ENCODE peak calls at places on chromosomes 13 and 19, in seven cellular contexts. One of them, this sample, is unnamed.

GRCh38 chr13:51643114-51643881 is 59.0 kb downstream of the WDFY2 start:
- DNase-seq in SK-N-SH: no peak
- DNase-seq in C1 segment of cervical spinal cord: no peak
- DNase-seq in glomerular endothelial cell: no peak
- DNase-seq in neuronal stem cell: no peak
- DNase-seq in SW480: no peak
- DNase-seq in stimulated activated CD4-positive, alpha-beta T cell treated with anti-CD3 and anti-CD28 coated beads, TNF-alpha, amount 100 ng/mL, for 4 hours: no peak
- DNase-seq in this sample: no peak

GRCh38 chr19:13207237-13208130 is 57.3 kb downstream of the IER2 start:
- DNase-seq in SW480: no peak
- DNase-seq in C1 segment of cervical spinal cord: no peak
- DNase-seq in stimulated activated CD4-positive, alpha-beta T cell treated with anti-CD3 and anti-CD28 coated beads, TNF-alpha, amount 100 ng/mL, for 4 hours: no peak
- DNase-seq in neuronal stem cell: no peak
- DNase-seq in glomerular endothelial cell: no peak
- DNase-seq in SK-N-SH: no peak
- DNase-seq in this sample: no peak

GRCh38 chr19:42024622-42025111 is 30.6 kb upstream of the ATP1A3 start:
- DNase-seq in SK-N-SH: no peak
- DNase-seq in C1 segment of cervical spinal cord: peak
- DNase-seq in neuronal stem cell: no peak
- DNase-seq in SW480: no peak
- DNase-seq in glomerular endothelial cell: no peak
- DNase-seq in stimulated activated CD4-positive, alpha-beta T cell treated with anti-CD3 and anti-CD28 coated beads, TNF-alpha, amount 100 ng/mL, for 4 hours: no peak
- DNase-seq in this sample: no peak

GRCh38 chr19:4807188-4807587 is 15.7 kb downstream of the FEM1A start:
- DNase-seq in neuronal stem cell: no peak
- DNase-seq in SW480: no peak
- DNase-seq in stimulated activated CD4-positive, alpha-beta T cell treated with anti-CD3 and anti-CD28 coated beads, TNF-alpha, amount 100 ng/mL, for 4 hours: no peak
- DNase-seq in glomerular endothelial cell: no peak
- DNase-seq in SK-N-SH: no peak
- DNase-seq in C1 segment of cervical spinal cord: peak
- DNase-seq in this sample: no peak

GRCh38 chr13:47976325-47976724 is 24.7 kb downstream of the SUCLA2 start:
- DNase-seq in SW480: no peak
- DNase-seq in glomerular endothelial cell: no peak
- DNase-seq in neuronal stem cell: no peak
- DNase-seq in SK-N-SH: no peak
- DNase-seq in stimulated activated CD4-positive, alpha-beta T cell treated with anti-CD3 and anti-CD28 coated beads, TNF-alpha, amount 100 ng/mL, for 4 hours: no peak
- DNase-seq in C1 segment of cervical spinal cord: no peak
- DNase-seq in this sample: no peak

GRCh38 chr19:46616631-46617322 is 8.1 kb downstream of the PTGIR start:
- DNase-seq in stimulated activated CD4-positive, alpha-beta T cell treated with anti-CD3 and anti-CD28 coated beads, TNF-alpha, amount 100 ng/mL, for 4 hours: no peak
- DNase-seq in SK-N-SH: peak
- DNase-seq in C1 segment of cervical spinal cord: no peak
- DNase-seq in SW480: peak
- DNase-seq in glomerular endothelial cell: no peak
- DNase-seq in neuronal stem cell: no peak
- DNase-seq in this sample: no peak

GRCh38 chr19:7326105-7326877 is 22.4 kb upstream of the ARHGEF18 start:
- DNase-seq in C1 segment of cervical spinal cord: no peak
- DNase-seq in stimulated activated CD4-positive, alpha-beta T cell treated with anti-CD3 and anti-CD28 coated beads, TNF-alpha, amount 100 ng/mL, for 4 hours: no peak
- DNase-seq in SW480: peak
- DNase-seq in SK-N-SH: no peak
- DNase-seq in glomerular endothelial cell: no peak
- DNase-seq in neuronal stem cell: no peak
- DNase-seq in this sample: no peak

GRCh38 chr13:68982961-68983619 is 1124.5 kb upstream of the ATXN8OS start:
- DNase-seq in glomerular endothelial cell: no peak
- DNase-seq in SK-N-SH: no peak
- DNase-seq in C1 segment of cervical spinal cord: no peak
- DNase-seq in SW480: no peak
- DNase-seq in stimulated activated CD4-positive, alpha-beta T cell treated with anti-CD3 and anti-CD28 coated beads, TNF-alpha, amount 100 ng/mL, for 4 hours: no peak
- DNase-seq in neuronal stem cell: no peak
- DNase-seq in this sample: no peak

GRCh38 chr19:541699-542098 is 2.2 kb upstream of the GZMM start:
- DNase-seq in C1 segment of cervical spinal cord: no peak
- DNase-seq in neuronal stem cell: no peak
- DNase-seq in glomerular endothelial cell: no peak
- DNase-seq in stimulated activated CD4-positive, alpha-beta T cell treated with anti-CD3 and anti-CD28 coated beads, TNF-alpha, amount 100 ng/mL, for 4 hours: no peak
- DNase-seq in SW480: no peak
- DNase-seq in SK-N-SH: no peak
- DNase-seq in this sample: no peak

GRCh38 chr13:108787709-108788394 is 158.4 kb downstream of the MYO16 start:
- DNase-seq in C1 segment of cervical spinal cord: no peak
- DNase-seq in SK-N-SH: peak
- DNase-seq in SW480: no peak
- DNase-seq in glomerular endothelial cell: no peak
- DNase-seq in stimulated activated CD4-positive, alpha-beta T cell treated with anti-CD3 and anti-CD28 coated beads, TNF-alpha, amount 100 ng/mL, for 4 hours: no peak
- DNase-seq in neuronal stem cell: no peak
- DNase-seq in this sample: no peak

GRCh38 chr13:51803422-51804294 is at the start of gene DHRS12:
- DNase-seq in SW480: peak
- DNase-seq in stimulated activated CD4-positive, alpha-beta T cell treated with anti-CD3 and anti-CD28 coated beads, TNF-alpha, amount 100 ng/mL, for 4 hours: peak
- DNase-seq in C1 segment of cervical spinal cord: peak
- DNase-seq in SK-N-SH: peak
- DNase-seq in neuronal stem cell: peak
- DNase-seq in glomerular endothelial cell: no peak
- DNase-seq in this sample: peak

GRCh38 chr13:40479196-40479845 is 187.1 kb downstream of the FOXO1 start:
- DNase-seq in SK-N-SH: no peak
- DNase-seq in SW480: no peak
- DNase-seq in glomerular endothelial cell: no peak
- DNase-seq in stimulated activated CD4-positive, alpha-beta T cell treated with anti-CD3 and anti-CD28 coated beads, TNF-alpha, amount 100 ng/mL, for 4 hours: no peak
- DNase-seq in neuronal stem cell: no peak
- DNase-seq in C1 segment of cervical spinal cord: peak
- DNase-seq in this sample: no peak

This sample was measured in activated naive CD8-positive, alpha-beta T cell treated with anti-CD3 and anti-CD28 coated beads, Interleukin-2, amount 50 U/mL, for 16 hours.